ENCODE peak calls at places on chromosomes 16 and 17, in ten cellular contexts. S is H1; D is EL; Q is smooth muscle cell of the brain vasculature; H is HT-29; T is CD8-positive, alpha-beta T cell; E is stimulated activated CD4-positive, alpha-beta T cell treated with anti-CD3 and anti-CD28 coated beads, Interleukin-1b, Interleukin-23, amount 100 ng/mL, for 1 hour; K is CD8-positive, alpha-beta memory T cell; M is nephron progenitor cell; P is activated effector memory CD4-positive, alpha-beta T cell treated with Interleukin-2 at 50 U/mL for 16 hours. V is an unnamed sample.

GRCh38 chr17:79438045-79438444 is 172.8 kb downstream of the RBFOX3 start:
- DNase-seq in S (no peak), D (no peak), Q (no peak), H (no peak), T (no peak), E (no peak), K (no peak), M (no peak), P (no peak), V (no peak)

GRCh38 chr16:53056528-53056881 is 1.7 kb downstream of the CHD9 start:
- DNase-seq in S (no peak), D (peak; percentile 65), Q (no peak), H (no peak), T (no peak), E (no peak), K (no peak), M (no peak), P (no peak), V (no peak)

GRCh38 chr17:76528156-76528527 is 9.4 kb downstream of the CYGB start:
- DNase-seq in S (no peak), D (no peak), Q (no peak), H (no peak), T (no peak), E (no peak), K (no peak), M (no peak), P (no peak), V (no peak)

GRCh38 chr16:14560523-14560922 is 69.5 kb downstream of the PARN start:
- DNase-seq in S (no peak), D (no peak), Q (no peak), H (no peak), T (no peak), E (no peak), K (no peak), M (no peak), P (no peak), V (no peak)

GRCh38 chr17:73255671-73256181 is 6.0 kb downstream of the CPSF4L start:
- DNase-seq in S (peak; percentile 93), D (peak; percentile 45), Q (no peak), H (peak; percentile 75), T (peak; percentile 62), E (no peak), K (peak; percentile 35), M (peak; percentile 85), P (peak; percentile 27), V (peak; percentile 47)

GRCh38 chr16:24036614-24037013 is 200.8 kb downstream of the PRKCB start:
- DNase-seq in S (peak; percentile 70), D (peak; percentile 37), Q (peak; percentile 6), H (peak; percentile 69), T (peak; percentile 35), E (no peak), K (peak; percentile 12), M (peak; percentile 63), P (no peak), V (peak; percentile 22)

GRCh38 chr16:75392911-75393310 is 40.4 kb downstream of the CFDP1 start:
- DNase-seq in S (no peak), D (peak; percentile 28), Q (no peak), H (no peak), T (no peak), E (no peak), K (no peak), M (no peak), P (no peak), V (no peak)

GRCh38 chr16:28092721-28093382 is 29.3 kb upstream of the GSG1L start:
- DNase-seq in S (no peak), D (peak; percentile 26), Q (no peak), H (no peak), T (no peak), E (no peak), K (no peak), M (no peak), P (no peak), V (no peak)

GRCh38 chr17:2374549-2375285 is 26.1 kb downstream of the MNT start:
- DNase-seq in S (no peak), D (no peak), Q (no peak), H (no peak), T (no peak), E (no peak), K (no peak), M (no peak), P (no peak), V (no peak)

GRCh38 chr17:72273301-72274056 is 152.7 kb downstream of the SOX9 start:
- DNase-seq in S (no peak), D (no peak), Q (no peak), H (no peak), T (no peak), E (no peak), K (no peak), M (no peak), P (no peak), V (no peak)

GRCh38 chr16:56669005-56669839 is at the start of gene MT1H:
- DNase-seq in S (peak; percentile 69), D (no peak), Q (no peak), H (no peak), T (no peak), E (no peak), K (no peak), M (no peak), P (no peak), V (no peak)

GRCh38 chr17:1557355-1558095 is 5.1 kb downstream of the PITPNA start:
- DNase-seq in S (no peak), D (peak; percentile 34), Q (no peak), H (no peak), T (no peak), E (no peak), K (no peak), M (no peak), P (no peak), V (no peak)

GRCh38 chr17:34757611-34758010 is 178.2 kb downstream of the TMEM132E start:
- DNase-seq in S (no peak), D (no peak), Q (no peak), H (no peak), T (no peak), E (no peak), K (no peak), M (no peak), P (no peak), V (no peak)

GRCh38 chr17:16171613-16172012 is 43.7 kb downstream of the NCOR1 start:
- DNase-seq in S (no peak), D (no peak), Q (peak; percentile 66), H (peak; percentile 56), T (no peak), E (no peak), K (no peak), M (no peak), P (no peak), V (no peak)

GRCh38 chr17:32813021-32813420 is 63.9 kb downstream of the MYO1D start:
- DNase-seq in S (no peak), D (peak; percentile 42), Q (no peak), H (no peak), T (no peak), E (no peak), K (no peak), M (no peak), P (no peak), V (no peak)

GRCh38 chr17:14903810-14904209 is 361.3 kb downstream of the PMP22 start:
- DNase-seq in S (no peak), D (peak; percentile 69), Q (no peak), H (no peak), T (no peak), E (no peak), K (no peak), M (no peak), P (no peak), V (no peak)

GRCh38 chr17:6435051-6435450 is at the start of gene AIPL1:
- DNase-seq in S (no peak), D (no peak), Q (no peak), H (no peak), T (no peak), E (no peak), K (no peak), M (no peak), P (no peak), V (no peak)

GRCh38 chr17:27370776-27371175 is 76.9 kb downstream of the WSB1 start:
- DNase-seq in S (no peak), D (no peak), Q (no peak), H (no peak), T (no peak), E (no peak), K (no peak), M (no peak), P (no peak), V (no peak)

V was measured in effector CD4-positive, alpha-beta T cell.